ENCODE peak calls at places on chromosomes 7 and 10, in six cellular contexts. R, M, I, L, A and W are unnamed samples.

GRCh38 chr7:674454-675410 is 51.8 kb upstream of the DNAAF5 start:
- DNase-seq in I (peak), M (no peak), L (no peak), A (no peak), R (no peak), W (no peak)

GRCh38 chr10:84340187-84340586 is 11.8 kb downstream of the CCSER2 start:
- DNase-seq in A (no peak), R (no peak), I (no peak), M (no peak), L (no peak), W (no peak)

GRCh38 chr10:19347592-19347991 is 299.0 kb downstream of the MALRD1 start:
- DNase-seq in A (no peak), I (no peak), L (no peak), R (no peak), M (no peak), W (no peak)

GRCh38 chr10:46033602-46034011 is 3.2 kb upstream of the NCOA4 start:
- DNase-seq in R (no peak), I (no peak), M (no peak), A (no peak), L (no peak), W (no peak)

GRCh38 chr7:116970148-116970910 is 17.0 kb downstream of the ST7 start:
- DNase-seq in I (no peak), L (no peak), M (no peak), A (no peak), R (no peak), W (no peak)

GRCh38 chr7:94043299-94043698 is 39.1 kb upstream of the BET1 start:
- DNase-seq in A (no peak), M (no peak), L (no peak), R (no peak), I (no peak), W (no peak)

GRCh38 chr10:125231116-125231812 is 70.9 kb upstream of the CTBP2 start:
- DNase-seq in R (no peak), A (no peak), M (no peak), I (no peak), L (no peak), W (no peak)

GRCh38 chr7:29812185-29812876 is 6.0 kb downstream of the WIPF3 start:
- DNase-seq in L (no peak), M (no peak), I (no peak), A (no peak), R (no peak), W (no peak)

GRCh38 chr10:1199345-1199673 is 143.1 kb downstream of the WDR37 start:
- DNase-seq in M (no peak), R (peak), I (no peak), L (no peak), A (no peak), W (no peak)

GRCh38 chr7:16345979-16346958 is 75.1 kb downstream of the CRPPA start:
- DNase-seq in R (no peak), I (no peak), L (no peak), M (no peak), A (no peak), W (no peak)

GRCh38 chr7:21028186-21028989 is 241.7 kb upstream of the SP8 start:
- DNase-seq in A (no peak), M (peak), R (no peak), I (no peak), L (no peak), W (no peak)

GRCh38 chr10:92238586-92239098 is 52.2 kb downstream of the CPEB3 start:
- DNase-seq in R (peak), L (peak), I (peak), A (no peak), M (no peak), W (no peak)